ENCODE peak calls at places on chromosome 9, in six cellular contexts. J is nephron progenitor cell, G is progenitor cell of endocrine pancreas, F is AG10803, Z is left ventricle myocardium inferior, C is endothelial cell. Y is an unnamed sample.

GRCh38 chr9:93642961-93643360 is 66.6 kb downstream of the PHF2 start:
- DNase-seq in F (peak), C (no peak), G (no peak), J (no peak), Z (no peak), Y (no peak)

GRCh38 chr9:109250311-109250741 is 70.5 kb downstream of the EPB41L4B start:
- DNase-seq in G (no peak), Z (no peak), C (no peak), F (no peak), J (no peak), Y (no peak)

GRCh38 chr9:92661761-92662160 is 8.2 kb downstream of the IPPK start:
- DNase-seq in G (no peak), J (no peak), Z (no peak), C (no peak), F (no peak), Y (no peak)

GRCh38 chr9:132857031-132857430 is 21.1 kb downstream of the AK8 start:
- DNase-seq in J (no peak), C (no peak), Z (peak), G (no peak), F (peak), Y (no peak)

GRCh38 chr9:124079176-124079925 is 67.8 kb downstream of the LHX2 start:
- DNase-seq in J (no peak), Z (no peak), F (peak), G (no peak), C (no peak), Y (no peak)

GRCh38 chr9:107358867-107359440 is 75.9 kb downstream of the RAD23B start:
- DNase-seq in F (no peak), C (no peak), G (peak), J (no peak), Z (no peak), Y (no peak)

GRCh38 chr9:4691794-4692193 is 12.4 kb downstream of the CDC37L1 start:
- DNase-seq in F (peak), G (no peak), C (no peak), Z (no peak), J (no peak), Y (no peak)

GRCh38 chr9:105608685-105609598 is 51.0 kb downstream of the FKTN start:
- DNase-seq in Z (no peak), J (no peak), C (no peak), F (peak), G (no peak), Y (no peak)

GRCh38 chr9:113293285-113293874 is 9.8 kb downstream of the RNF183 start:
- DNase-seq in J (no peak), C (no peak), F (peak), Z (no peak), G (no peak), Y (no peak)

GRCh38 chr9:136175745-136176290 is 29.1 kb downstream of the LHX3 start:
- DNase-seq in J (no peak), G (no peak), C (no peak), F (no peak), Z (no peak), Y (no peak)
- TF ChIP-seq CTCF in J (no peak), G (no peak), C (no peak), F (no peak), Z (no peak), Y (no peak)

GRCh38 chr9:7481570-7481969 is 318.0 kb downstream of the DMAC1 start:
- DNase-seq in F (no peak), J (no peak), Z (no peak), G (no peak), C (no peak), Y (no peak)

DNA sequence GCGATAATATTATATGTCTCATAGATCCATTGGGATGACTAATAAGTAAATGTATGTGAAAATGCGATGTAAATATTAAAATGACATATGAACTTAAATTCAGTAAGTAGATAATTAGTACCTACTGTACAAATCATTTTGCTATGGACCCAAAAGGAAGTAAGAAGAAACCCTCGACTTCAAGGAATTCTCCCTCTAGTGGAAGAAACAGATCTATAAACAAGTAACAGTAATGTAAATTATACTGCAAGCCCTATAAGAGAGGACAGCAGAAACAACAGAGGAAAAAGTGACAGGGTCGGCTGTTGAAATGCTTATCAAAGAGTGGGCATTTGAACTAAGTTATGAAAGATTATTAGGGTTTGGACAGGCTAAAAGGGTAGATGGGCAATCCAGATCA is 320.3 kb downstream of the DMAC1 start:
- DNase-seq in F (no peak), J (no peak), Z (no peak), G (no peak), C (no peak), Y (no peak)
- TF ChIP-seq CTCF in F (peak), J (no peak), Z (no peak), G (no peak), C (peak), Y (no peak)

DNA sequence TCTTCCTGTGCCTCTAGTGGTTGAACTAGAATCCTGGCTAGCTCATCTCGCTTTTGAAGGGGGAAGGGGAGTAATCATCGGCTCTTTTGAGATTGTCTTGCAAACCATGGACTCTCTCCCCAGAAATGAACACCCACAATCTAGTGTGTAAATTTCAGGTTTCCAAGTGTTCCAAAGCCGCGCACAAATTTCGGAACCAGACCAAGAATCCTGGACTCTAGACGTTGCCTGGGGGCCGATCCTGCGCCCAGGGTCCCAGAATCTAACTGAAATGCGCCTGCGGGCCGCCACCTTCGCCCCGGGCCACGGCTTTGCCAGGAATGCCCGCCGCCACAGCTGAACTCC is 4.8 kb upstream of the FOXE1 start:
- DNase-seq in Z (no peak), F (no peak), C (no peak), J (no peak), G (no peak), Y (no peak)
- TF ChIP-seq CTCF in Z (no peak), F (peak), C (no peak), J (no peak), G (peak), Y (peak)

GRCh38 chr9:24587883-24588282 is 42.2 kb upstream of the IZUMO3 start:
- DNase-seq in C (no peak), J (no peak), G (no peak), F (no peak), Z (no peak), Y (no peak)
- TF ChIP-seq CTCF in C (no peak), J (no peak), G (no peak), F (no peak), Z (no peak), Y (no peak)

DNA sequence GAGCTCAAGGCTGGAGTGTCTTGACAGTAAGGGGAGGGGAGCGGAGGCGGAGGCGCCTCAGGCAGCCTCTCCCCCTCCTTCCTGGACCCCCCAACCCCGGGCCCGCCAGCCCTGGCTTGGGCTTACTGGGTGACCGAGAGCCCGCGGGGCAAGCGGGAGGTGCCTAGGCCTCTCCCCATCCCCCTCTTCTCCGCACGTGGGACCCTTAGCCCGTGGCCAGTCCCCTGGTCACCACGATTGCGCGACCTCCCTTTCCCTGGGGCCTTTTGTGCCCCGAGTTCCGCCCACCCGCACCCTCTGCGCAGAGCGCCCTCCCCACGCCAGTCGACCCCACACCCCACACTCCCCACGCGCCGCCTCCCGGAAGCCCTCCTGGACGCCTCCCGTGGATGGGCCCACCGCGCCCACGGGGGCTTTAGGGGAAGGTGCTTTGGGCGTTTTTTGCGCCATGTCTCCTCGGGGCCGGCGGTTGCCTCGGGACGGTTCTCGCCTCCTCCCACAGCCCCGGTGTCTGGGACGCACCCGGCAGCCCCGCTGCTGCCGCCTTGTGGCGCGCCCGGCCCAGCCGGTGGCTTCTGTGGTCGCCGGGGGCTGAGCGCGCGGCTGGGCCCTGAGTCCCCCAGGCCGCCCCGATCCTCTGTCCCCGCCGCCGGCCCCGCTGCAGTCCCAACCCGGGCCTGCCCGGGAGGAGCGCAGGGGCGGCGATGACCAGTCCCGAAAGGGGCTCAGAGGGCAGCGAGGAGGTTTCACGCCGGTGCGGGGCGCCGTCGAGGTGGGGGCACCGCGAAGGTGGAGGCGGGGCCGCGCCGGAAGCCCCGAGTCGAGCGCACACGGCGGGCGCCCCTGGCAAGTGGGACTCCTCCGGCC is 3.2 kb downstream of the TOR4A start:
- DNase-seq in Z (no peak), G (no peak), C (peak), F (peak), J (peak), Y (peak)
- TF ChIP-seq CTCF in Z (peak), G (peak), C (peak), F (peak), J (peak), Y (peak)

GRCh38 chr9:19493845-19494244 is 85.0 kb downstream of the ACER2 start:
- DNase-seq in J (no peak), F (no peak), G (no peak), C (no peak), Z (no peak), Y (no peak)

GRCh38 chr9:19496321-19496720 is 87.5 kb downstream of the ACER2 start:
- DNase-seq in J (no peak), Z (no peak), F (no peak), G (no peak), C (no peak), Y (no peak)

GRCh38 chr9:19495186-19496028 is 86.6 kb downstream of the ACER2 start:
- DNase-seq in Z (no peak), F (no peak), J (no peak), G (no peak), C (no peak), Y (no peak)

GRCh38 chr9:19497276-19497675 is 88.5 kb downstream of the ACER2 start:
- DNase-seq in J (no peak), G (no peak), F (no peak), C (no peak), Z (no peak), Y (no peak)

DNA sequence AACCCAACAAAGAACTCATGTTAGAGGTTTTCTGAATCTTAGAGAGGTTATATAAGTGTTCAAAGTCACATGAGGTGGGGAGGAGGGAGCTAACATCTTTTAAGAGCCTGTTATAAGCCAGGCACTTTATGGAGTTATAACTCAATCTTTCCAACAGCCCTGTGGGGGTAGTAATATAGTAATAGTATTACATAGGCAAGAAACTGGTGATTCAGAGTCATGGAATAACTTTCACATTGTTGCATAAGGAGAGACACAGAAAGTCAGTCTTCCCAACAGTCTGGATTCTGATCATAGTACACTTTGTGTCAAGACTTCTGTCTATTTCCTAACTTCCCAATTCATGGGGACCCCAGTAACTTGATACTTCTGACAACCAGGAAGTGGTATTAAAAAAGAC is 89.2 kb downstream of the ACER2 start:
- DNase-seq in Z (no peak), J (no peak), C (no peak), F (peak), G (no peak), Y (no peak)
- TF ChIP-seq CTCF in Z (no peak), J (no peak), C (no peak), F (no peak), G (no peak), Y (no peak)